ENCODE peak calls at places on chromosome 1, in six cellular contexts. F is nephron progenitor cell; E is lower lobe of right lung; I is CD4-positive, alpha-beta T cell; K is AG10803; N is esophagus muscularis mucosa. B is an unnamed sample.
A peak's percentile ranks its signal among the peaks of the same experiment; 100 is the strongest.

GRCh38 chr1:245650441-245650840 is 495.7 kb downstream of the KIF26B start:
- DNase-seq in I (no peak), F (no peak), K (no peak), E (no peak), N (no peak), B (no peak)

GRCh38 chr1:73800376-73800775 is 397.6 kb downstream of the LRRIQ3 start:
- DNase-seq in I (no peak), N (no peak), F (no peak), E (no peak), K (peak; percentile 76), B (no peak)

GRCh38 chr1:187621961-187622360 is 793.2 kb downstream of the PLA2G4A start:
- DNase-seq in K (no peak), E (no peak), I (no peak), N (no peak), F (no peak), B (no peak)

GRCh38 chr1:32431736-32432400 is 33.0 kb upstream of the ZBTB8B start:
- DNase-seq in K (no peak), F (no peak), N (no peak), E (no peak), I (no peak), B (no peak)

GRCh38 chr1:61253059-61253735 is 170.8 kb downstream of the NFIA start:
- DNase-seq in K (peak; percentile 57), F (no peak), N (peak; percentile 95), I (no peak), E (peak; percentile 74), B (no peak)

GRCh38 chr1:157773723-157774350 is 3.1 kb downstream of the FCRL2 start:
- DNase-seq in I (no peak), E (no peak), F (no peak), N (no peak), K (no peak), B (no peak)

GRCh38 chr1:212070720-212071302 is 35.3 kb downstream of the DTL start:
- DNase-seq in N (no peak), I (no peak), F (no peak), E (no peak), K (peak; percentile 70), B (no peak)

GRCh38 chr1:35062518-35063196 is 16.5 kb upstream of the ZMYM1 start:
- DNase-seq in I (no peak), E (no peak), N (peak; percentile 19), K (no peak), F (no peak), B (no peak)

GRCh38 chr1:21305155-21305899 is 15.1 kb upstream of the ECE1 start:
- DNase-seq in E (no peak), K (no peak), I (no peak), F (no peak), N (no peak), B (no peak)

GRCh38 chr1:17559618-17560419 is 20.3 kb downstream of the ARHGEF10L start:
- DNase-seq in K (no peak), F (no peak), E (no peak), N (no peak), I (no peak), B (no peak)

GRCh38 chr1:15260418-15261154 is 13.6 kb downstream of the FHAD1 start:
- DNase-seq in F (no peak), N (peak; percentile 84), K (no peak), I (no peak), E (no peak), B (no peak)

GRCh38 chr1:18290740-18291412 is 183.3 kb downstream of the IGSF21 start:
- DNase-seq in F (no peak), I (no peak), K (no peak), E (no peak), N (no peak), B (no peak)

GRCh38 chr1:190453550-190453949 is 24.1 kb downstream of the BRINP3 start:
- DNase-seq in K (no peak), I (no peak), E (no peak), N (no peak), F (no peak), B (no peak)

GRCh38 chr1:42170779-42171621 is 6.5 kb upstream of the GUCA2A start:
- DNase-seq in K (no peak), E (peak; percentile 78), N (peak; percentile 80), F (no peak), I (no peak), B (no peak)

GRCh38 chr1:80533775-80534314 is 1266.9 kb upstream of the ADGRL2 start:
- DNase-seq in E (no peak), K (no peak), N (no peak), F (no peak), I (no peak), B (no peak)

GRCh38 chr1:201718346-201719202 is 110.4 kb upstream of the IPO9 start:
- DNase-seq in E (no peak), K (no peak), F (no peak), I (peak; percentile 10), N (no peak), B (peak; percentile 90)

GRCh38 chr1:183580281-183580682 is 10.0 kb downstream of the NCF2 start:
- DNase-seq in F (peak; percentile 38), K (peak; percentile 13), I (no peak), E (no peak), N (no peak), B (no peak)
- TF ChIP-seq CTCF in F (peak; percentile 16), K (no peak), I (peak; percentile 8), E (peak; percentile 10), N (no peak), B (peak; percentile 67)

GRCh38 chr1:232792949-232793348 is 12.3 kb upstream of the MAP10 start:
- DNase-seq in K (no peak), I (no peak), F (no peak), E (no peak), N (no peak), B (no peak)

GRCh38 chr1:232788235-232788872 is 16.9 kb upstream of the MAP10 start:
- DNase-seq in N (no peak), K (no peak), F (no peak), I (no peak), E (no peak), B (no peak)

GRCh38 chr1:232789660-232790059 is 15.6 kb upstream of the MAP10 start:
- DNase-seq in E (no peak), N (no peak), F (no peak), K (peak; percentile 90), I (no peak), B (no peak)

GRCh38 chr1:232784794-232785193 is 20.4 kb upstream of the MAP10 start:
- DNase-seq in F (no peak), I (no peak), E (no peak), K (no peak), N (no peak), B (no peak)

GRCh38 chr1:232786845-232787455 is 18.3 kb upstream of the MAP10 start:
- DNase-seq in I (no peak), N (no peak), E (no peak), F (no peak), K (no peak), B (no peak)
- TF ChIP-seq CTCF in I (no peak), N (no peak), E (no peak), F (no peak), K (no peak), B (no peak)

GRCh38 chr1:48450505-48450904 is 21.5 kb downstream of the SPATA6 start:
- DNase-seq in K (no peak), E (no peak), F (no peak), I (no peak), N (no peak), B (no peak)
- TF ChIP-seq CTCF in K (peak; percentile 19), E (peak; percentile 17), F (no peak), I (no peak), N (peak; percentile 10), B (peak; percentile 74)

GRCh38 chr1:180881806-180882509 is 30.7 kb upstream of the KIAA1614 start:
- DNase-seq in I (no peak), F (no peak), K (peak; percentile 63), E (no peak), N (no peak), B (no peak)
- TF ChIP-seq CTCF in I (no peak), F (peak; percentile 42), K (peak; percentile 63), E (peak; percentile 37), N (peak; percentile 39), B (peak; percentile 87)

GRCh38 chr1:204562075-204562990 is 46.1 kb downstream of the MDM4 start:
- DNase-seq in K (no peak), N (no peak), E (no peak), F (no peak), I (no peak), B (no peak)
- TF ChIP-seq CTCF in K (no peak), N (no peak), E (no peak), F (no peak), I (no peak), B (no peak)

GRCh38 chr1:40783001-40783905 is at the start of gene KCNQ4:
- DNase-seq in I (no peak), K (no peak), N (no peak), E (peak; percentile 69), F (peak; percentile 77), B (peak; percentile 76)
- TF ChIP-seq CTCF in I (no peak), K (no peak), N (no peak), E (no peak), F (no peak), B (no peak)